ENCODE peak calls at places on chromosomes 13 and 19, in ten cellular contexts. B is caudate nucleus; P is stimulated activated CD4-positive, alpha-beta T cell treated with anti-CD3 and anti-CD28 coated beads, Interleukin-2, amount 100 ng/mL, for 48 hours; T is T-helper 2 cell; F is cerebellum; H is NCI-H1694; R is brain microvascular endothelial cell; M is left cardiac atrium; S is lower leg skin; E is stimulated activated CD8-positive, alpha-beta memory T cell treated with anti-CD3 and anti-CD28 coated beads, Interleukin-12 subunit alpha, Interleukin-12 subunit beta, amount 100 ng/mL, for 4 hours. I is an unnamed sample.

GRCh38 chr13:32150794-32151193 is 119.2 kb downstream of the FRY start:
- DNase-seq in H (no peak), M (peak; percentile 76), E (no peak), S (peak; percentile 93), P (no peak), T (no peak), B (no peak), R (no peak), F (no peak), I (no peak)

GRCh38 chr13:27406178-27406939 is 18.1 kb upstream of the GTF3A start:
- DNase-seq in P (no peak), B (no peak), S (peak; percentile 73), M (no peak), F (peak; percentile 61), E (no peak), H (peak; percentile 22), T (no peak), R (peak; percentile 19), I (peak; percentile 30)

GRCh38 chr13:41520699-41521630 is 63.6 kb downstream of the RGCC start:
- DNase-seq in E (no peak), S (peak; percentile 67), P (no peak), H (no peak), F (no peak), B (no peak), M (no peak), R (no peak), T (no peak), I (no peak)

GRCh38 chr13:29908411-29908810 is 58.0 kb upstream of the UBL3 start:
- DNase-seq in F (no peak), E (no peak), H (no peak), M (no peak), S (peak; percentile 92), P (no peak), B (no peak), R (no peak), T (no peak), I (peak; percentile 76)

GRCh38 chr13:102606537-102607309 is 9.9 kb downstream of the TPP2 start:
- DNase-seq in F (no peak), M (no peak), E (no peak), S (no peak), R (no peak), P (no peak), B (no peak), H (no peak), T (no peak), I (no peak)

GRCh38 chr13:26558074-26558805 is 757 bp downstream of the WASF3 start:
- DNase-seq in M (peak; percentile 33), H (no peak), F (peak; percentile 28), S (peak; percentile 85), P (no peak), T (no peak), E (no peak), R (no peak), B (no peak), I (no peak)

GRCh38 chr19:29545866-29546582 is 20.2 kb downstream of the VSTM2B start:
- DNase-seq in S (peak; percentile 64), F (no peak), R (no peak), T (no peak), E (no peak), M (no peak), H (no peak), P (no peak), B (no peak), I (no peak)

GRCh38 chr13:101049166-101049850 is 367.0 kb downstream of the NALCN start:
- DNase-seq in R (no peak), M (no peak), T (no peak), S (no peak), E (no peak), P (no peak), H (no peak), B (no peak), F (no peak), I (no peak)

GRCh38 chr13:99385940-99386339 is 78.7 kb upstream of the GPR183 start:
- DNase-seq in S (peak; percentile 68), F (no peak), B (no peak), P (no peak), H (no peak), M (no peak), T (no peak), R (no peak), E (no peak), I (no peak)

GRCh38 chr13:40130871-40131636 is 475.6 kb downstream of the COG6 start:
- DNase-seq in P (no peak), R (peak; percentile 88), B (no peak), T (no peak), E (no peak), M (no peak), F (no peak), H (no peak), S (no peak), I (peak; percentile 76)

GRCh38 chr19:24166055-24166454 is 79.1 kb downstream of the ZNF254 start:
- DNase-seq in R (peak; percentile 11), S (no peak), B (no peak), F (no peak), M (no peak), E (no peak), H (no peak), T (no peak), P (no peak), I (no peak)